ENCODE peak calls at places on chromosomes 16 and 17, in eight cellular contexts. One of them, this sample, is unnamed.
A peak's percentile ranks its signal among the peaks of the same experiment; 100 is the strongest.

GRCh38 chr17:50520483-50520882 is 12.1 kb upstream of the EPN3 start:
- DNase-seq in tibial nerve: no peak
- DNase-seq in HFF-Myc: no peak
- DNase-seq in AG09309: no peak
- DNase-seq in Peyer's patch: no peak
- DNase-seq in fibroblast of lung: no peak
- DNase-seq in psoas muscle: no peak
- DNase-seq in GM10248: no peak
- DNase-seq in this sample: no peak

GRCh38 chr17:75250009-75250471 is 11.4 kb downstream of the GGA3 start:
- DNase-seq in psoas muscle: peak; percentile 51
- DNase-seq in AG09309: no peak
- DNase-seq in Peyer's patch: peak; percentile 58
- DNase-seq in GM10248: peak; percentile 82
- DNase-seq in HFF-Myc: no peak
- DNase-seq in fibroblast of lung: no peak
- DNase-seq in tibial nerve: no peak
- DNase-seq in this sample: no peak

GRCh38 chr17:80263253-80264047 is 2.8 kb downstream of the RNF213 start:
- DNase-seq in tibial nerve: peak; percentile 76
- DNase-seq in HFF-Myc: peak; percentile 72
- DNase-seq in GM10248: peak; percentile 88
- DNase-seq in fibroblast of lung: peak; percentile 94
- DNase-seq in psoas muscle: peak; percentile 88
- DNase-seq in Peyer's patch: peak; percentile 98
- DNase-seq in AG09309: peak; percentile 42
- DNase-seq in this sample: peak; percentile 84

GRCh38 chr16:67441907-67442306 is 11.0 kb downstream of the HSD11B2 start:
- DNase-seq in psoas muscle: no peak
- DNase-seq in HFF-Myc: no peak
- DNase-seq in fibroblast of lung: peak; percentile 75
- DNase-seq in GM10248: no peak
- DNase-seq in AG09309: no peak
- DNase-seq in tibial nerve: no peak
- DNase-seq in Peyer's patch: no peak
- DNase-seq in this sample: no peak

GRCh38 chr17:73335591-73336503 is 24.0 kb upstream of the CDC42EP4 start:
- DNase-seq in psoas muscle: no peak
- DNase-seq in Peyer's patch: no peak
- DNase-seq in HFF-Myc: no peak
- DNase-seq in GM10248: no peak
- DNase-seq in tibial nerve: no peak
- DNase-seq in AG09309: no peak
- DNase-seq in fibroblast of lung: no peak
- DNase-seq in this sample: no peak

GRCh38 chr16:48146131-48146530 is 9.7 kb downstream of the ABCC12 start:
- DNase-seq in Peyer's patch: no peak
- DNase-seq in HFF-Myc: no peak
- DNase-seq in psoas muscle: no peak
- DNase-seq in fibroblast of lung: no peak
- DNase-seq in GM10248: no peak
- DNase-seq in AG09309: no peak
- DNase-seq in tibial nerve: no peak
- DNase-seq in this sample: no peak

GRCh38 chr16:3029499-3030127 is 5.8 kb downstream of the THOC6 start:
- DNase-seq in AG09309: no peak
- DNase-seq in GM10248: no peak
- DNase-seq in HFF-Myc: no peak
- DNase-seq in psoas muscle: no peak
- DNase-seq in fibroblast of lung: no peak
- DNase-seq in tibial nerve: no peak
- DNase-seq in Peyer's patch: no peak
- DNase-seq in this sample: no peak

GRCh38 chr17:64622931-64623654 is 39.0 kb downstream of the SMURF2 start:
- DNase-seq in AG09309: peak; percentile 42
- DNase-seq in tibial nerve: no peak
- DNase-seq in GM10248: no peak
- DNase-seq in psoas muscle: no peak
- DNase-seq in fibroblast of lung: peak; percentile 73
- DNase-seq in Peyer's patch: no peak
- DNase-seq in HFF-Myc: peak; percentile 65
- DNase-seq in this sample: peak; percentile 47

GRCh38 chr17:32467949-32468348 is 18.8 kb upstream of the CDK5R1 start:
- DNase-seq in HFF-Myc: no peak
- DNase-seq in psoas muscle: no peak
- DNase-seq in fibroblast of lung: no peak
- DNase-seq in AG09309: no peak
- DNase-seq in GM10248: no peak
- DNase-seq in Peyer's patch: no peak
- DNase-seq in tibial nerve: no peak
- DNase-seq in this sample: no peak

GRCh38 chr17:18190629-18191028 is 7.0 kb downstream of the ALKBH5 start:
- DNase-seq in Peyer's patch: no peak
- DNase-seq in tibial nerve: no peak
- DNase-seq in GM10248: no peak
- DNase-seq in psoas muscle: no peak
- DNase-seq in HFF-Myc: no peak
- DNase-seq in fibroblast of lung: no peak
- DNase-seq in AG09309: no peak
- DNase-seq in this sample: no peak

GRCh38 chr16:6111390-6111789 is 1013.8 kb upstream of the EEF2KMT start:
- DNase-seq in tibial nerve: no peak
- DNase-seq in HFF-Myc: no peak
- DNase-seq in fibroblast of lung: no peak
- DNase-seq in psoas muscle: no peak
- DNase-seq in Peyer's patch: no peak
- DNase-seq in AG09309: no peak
- DNase-seq in GM10248: no peak
- DNase-seq in this sample: no peak

GRCh38 chr16:57645691-57646387 is 17.4 kb downstream of the ADGRG1 start:
- DNase-seq in Peyer's patch: no peak
- DNase-seq in HFF-Myc: no peak
- DNase-seq in psoas muscle: peak; percentile 76
- DNase-seq in fibroblast of lung: peak; percentile 26
- DNase-seq in AG09309: no peak
- DNase-seq in tibial nerve: no peak
- DNase-seq in GM10248: no peak
- DNase-seq in this sample: no peak

GRCh38 chr16:27972500-27972899 is 91.0 kb downstream of the GSG1L start:
- DNase-seq in tibial nerve: no peak
- DNase-seq in HFF-Myc: peak; percentile 5
- DNase-seq in psoas muscle: no peak
- DNase-seq in GM10248: peak; percentile 72
- DNase-seq in AG09309: no peak
- DNase-seq in Peyer's patch: no peak
- DNase-seq in fibroblast of lung: peak; percentile 3
- DNase-seq in this sample: peak; percentile 5

GRCh38 chr16:80034948-80035700 is 434.6 kb upstream of the MAF start:
- DNase-seq in Peyer's patch: no peak
- DNase-seq in psoas muscle: no peak
- DNase-seq in tibial nerve: no peak
- DNase-seq in AG09309: no peak
- DNase-seq in HFF-Myc: no peak
- DNase-seq in GM10248: no peak
- DNase-seq in fibroblast of lung: no peak
- DNase-seq in this sample: no peak

GRCh38 chr17:59377410-59377809 is 46.0 kb downstream of the YPEL2 start:
- DNase-seq in AG09309: no peak
- DNase-seq in GM10248: no peak
- DNase-seq in psoas muscle: no peak
- DNase-seq in Peyer's patch: no peak
- DNase-seq in tibial nerve: no peak
- DNase-seq in HFF-Myc: no peak
- DNase-seq in fibroblast of lung: peak; percentile 21
- DNase-seq in this sample: no peak

GRCh38 chr17:9273334-9274118 is 252.2 kb downstream of the NTN1 start:
- DNase-seq in GM10248: no peak
- DNase-seq in psoas muscle: no peak
- DNase-seq in AG09309: no peak
- DNase-seq in tibial nerve: no peak
- DNase-seq in Peyer's patch: no peak
- DNase-seq in fibroblast of lung: peak; percentile 59
- DNase-seq in HFF-Myc: no peak
- DNase-seq in this sample: no peak

GRCh38 chr17:57943645-57944044 is 11.6 kb downstream of the CUEDC1 start:
- DNase-seq in Peyer's patch: no peak
- DNase-seq in AG09309: no peak
- DNase-seq in HFF-Myc: no peak
- DNase-seq in fibroblast of lung: no peak
- DNase-seq in tibial nerve: no peak
- DNase-seq in GM10248: no peak
- DNase-seq in psoas muscle: peak; percentile 14
- DNase-seq in this sample: no peak

GRCh38 chr17:64038331-64039105 is 18.1 kb upstream of the ICAM2 start:
- DNase-seq in psoas muscle: no peak
- DNase-seq in fibroblast of lung: no peak
- DNase-seq in HFF-Myc: no peak
- DNase-seq in AG09309: no peak
- DNase-seq in Peyer's patch: no peak
- DNase-seq in tibial nerve: no peak
- DNase-seq in GM10248: no peak
- DNase-seq in this sample: no peak

GRCh38 chr16:924063-924462 is 46.7 kb downstream of the LMF1 start:
- DNase-seq in tibial nerve: no peak
- DNase-seq in fibroblast of lung: no peak
- DNase-seq in psoas muscle: no peak
- DNase-seq in AG09309: no peak
- DNase-seq in Peyer's patch: no peak
- DNase-seq in GM10248: no peak
- DNase-seq in HFF-Myc: no peak
- DNase-seq in this sample: no peak

GRCh38 chr17:9035249-9035648 is 13.9 kb downstream of the NTN1 start:
- DNase-seq in psoas muscle: no peak
- DNase-seq in Peyer's patch: no peak
- DNase-seq in tibial nerve: no peak
- DNase-seq in fibroblast of lung: no peak
- DNase-seq in GM10248: no peak
- DNase-seq in AG09309: no peak
- DNase-seq in HFF-Myc: no peak
- DNase-seq in this sample: no peak

GRCh38 chr17:16875662-16876061 is 96.3 kb downstream of the TNFRSF13B start:
- DNase-seq in HFF-Myc: no peak
- DNase-seq in Peyer's patch: no peak
- DNase-seq in tibial nerve: no peak
- DNase-seq in AG09309: no peak
- DNase-seq in psoas muscle: no peak
- DNase-seq in fibroblast of lung: no peak
- DNase-seq in GM10248: no peak
- DNase-seq in this sample: no peak

GRCh38 chr16:48503779-48504178 is 106.2 kb downstream of the N4BP1 start:
- DNase-seq in psoas muscle: peak; percentile 67
- DNase-seq in AG09309: peak; percentile 57
- DNase-seq in HFF-Myc: peak; percentile 90
- DNase-seq in tibial nerve: peak; percentile 77
- DNase-seq in Peyer's patch: no peak
- DNase-seq in GM10248: no peak
- DNase-seq in fibroblast of lung: peak; percentile 92
- DNase-seq in this sample: no peak

GRCh38 chr16:4517812-4518211 is 20.8 kb downstream of the CDIP1 start:
- DNase-seq in Peyer's patch: no peak
- DNase-seq in tibial nerve: no peak
- DNase-seq in GM10248: no peak
- DNase-seq in HFF-Myc: no peak
- DNase-seq in psoas muscle: no peak
- DNase-seq in fibroblast of lung: peak; percentile 39
- DNase-seq in AG09309: no peak
- DNase-seq in this sample: no peak

DNA sequence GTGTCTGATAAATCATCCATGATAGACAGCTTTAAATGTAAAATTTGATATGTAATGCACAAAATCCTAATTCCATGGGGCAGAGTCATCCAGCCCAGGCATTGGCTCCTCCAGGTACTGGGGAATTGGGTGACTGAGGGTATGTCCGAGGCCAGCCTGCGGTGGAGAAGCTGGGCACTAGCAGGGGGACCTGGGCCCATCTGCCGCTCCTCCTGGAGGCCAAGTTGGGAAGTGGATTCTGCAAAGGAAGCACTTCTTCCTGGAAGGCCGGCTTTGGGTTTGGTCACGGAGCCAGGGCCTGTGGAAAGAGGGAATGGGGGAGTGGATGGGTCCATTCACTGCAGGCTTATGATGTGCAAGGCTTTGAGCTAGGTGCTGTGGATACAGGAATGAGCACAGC is 85.8 kb downstream of the GNAO1 start:
- DNase-seq in Peyer's patch: no peak
- DNase-seq in tibial nerve: no peak
- DNase-seq in fibroblast of lung: no peak
- DNase-seq in AG09309: no peak
- DNase-seq in HFF-Myc: no peak
- DNase-seq in psoas muscle: no peak
- DNase-seq in GM10248: no peak
- DNase-seq in this sample: no peak
- TF ChIP-seq CTCF in Peyer's patch: no peak
- TF ChIP-seq CTCF in tibial nerve: no peak
- TF ChIP-seq CTCF in fibroblast of lung: no peak
- TF ChIP-seq CTCF in AG09309: no peak
- TF ChIP-seq CTCF in HFF-Myc: peak; percentile 34
- TF ChIP-seq CTCF in psoas muscle: no peak
- TF ChIP-seq CTCF in GM10248: no peak
- TF ChIP-seq CTCF in this sample: peak; percentile 10

DNA sequence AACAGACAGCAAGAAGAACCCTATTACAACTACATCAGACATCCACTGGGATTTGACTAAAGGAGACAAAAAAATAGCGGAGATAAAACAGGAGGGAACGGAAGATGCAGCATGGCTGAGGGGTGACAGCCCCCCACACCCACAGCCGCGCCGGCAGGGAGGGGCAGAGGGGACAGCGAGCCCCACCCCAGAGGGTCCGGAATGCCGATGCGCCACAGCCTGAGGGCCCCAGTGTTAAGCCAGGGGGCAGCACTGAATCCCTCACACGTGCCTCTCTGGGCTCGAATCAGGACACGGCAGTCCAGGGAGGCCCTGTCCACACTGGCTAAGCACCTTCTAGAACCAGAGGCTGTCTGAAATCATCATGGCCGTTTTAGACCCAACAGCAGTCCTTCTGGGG is 18.8 kb downstream of the MAP1LC3B start:
- DNase-seq in tibial nerve: no peak
- DNase-seq in fibroblast of lung: no peak
- DNase-seq in Peyer's patch: no peak
- DNase-seq in GM10248: no peak
- DNase-seq in psoas muscle: no peak
- DNase-seq in AG09309: no peak
- DNase-seq in HFF-Myc: no peak
- DNase-seq in this sample: no peak
- TF ChIP-seq CTCF in tibial nerve: no peak
- TF ChIP-seq CTCF in fibroblast of lung: no peak
- TF ChIP-seq CTCF in Peyer's patch: no peak
- TF ChIP-seq CTCF in GM10248: no peak
- TF ChIP-seq CTCF in psoas muscle: no peak
- TF ChIP-seq CTCF in AG09309: no peak
- TF ChIP-seq CTCF in HFF-Myc: no peak
- TF ChIP-seq CTCF in this sample: no peak

GRCh38 chr16:11797166-11797956 is at the start of gene ZC3H7A:
- DNase-seq in AG09309: peak; percentile 86
- DNase-seq in Peyer's patch: peak; percentile 93
- DNase-seq in GM10248: peak; percentile 96
- DNase-seq in fibroblast of lung: peak; percentile 97
- DNase-seq in tibial nerve: peak; percentile 92
- DNase-seq in psoas muscle: peak; percentile 99
- DNase-seq in HFF-Myc: peak; percentile 78
- DNase-seq in this sample: peak; percentile 76
- TF ChIP-seq CTCF in AG09309: peak; percentile 26
- TF ChIP-seq CTCF in Peyer's patch: peak; percentile 79
- TF ChIP-seq CTCF in GM10248: peak; percentile 91
- TF ChIP-seq CTCF in fibroblast of lung: peak; percentile 22
- TF ChIP-seq CTCF in tibial nerve: peak; percentile 77
- TF ChIP-seq CTCF in psoas muscle: peak; percentile 95
- TF ChIP-seq CTCF in HFF-Myc: peak; percentile 33
- TF ChIP-seq CTCF in this sample: no peak

GRCh38 chr16:30077656-30078055 is 1.9 kb downstream of the PPP4C start:
- DNase-seq in psoas muscle: peak; percentile 19
- DNase-seq in HFF-Myc: no peak
- DNase-seq in tibial nerve: no peak
- DNase-seq in Peyer's patch: no peak
- DNase-seq in GM10248: no peak
- DNase-seq in fibroblast of lung: no peak
- DNase-seq in AG09309: no peak
- DNase-seq in this sample: no peak
- TF ChIP-seq CTCF in psoas muscle: no peak
- TF ChIP-seq CTCF in HFF-Myc: no peak
- TF ChIP-seq CTCF in tibial nerve: no peak
- TF ChIP-seq CTCF in Peyer's patch: no peak
- TF ChIP-seq CTCF in GM10248: no peak
- TF ChIP-seq CTCF in fibroblast of lung: no peak
- TF ChIP-seq CTCF in AG09309: no peak
- TF ChIP-seq CTCF in this sample: no peak